ENCODE peak calls at places on chromosomes 13 and 19, in five cellular contexts. F, Z, J, O and B are unnamed samples.

GRCh38 chr19:31611348-31611877 is 262.2 kb upstream of the TSHZ3 start:
- DNase-seq in F (no peak), Z (no peak), J (no peak), O (no peak), B (no peak)

GRCh38 chr13:64925727-64926126 is 2304.4 kb downstream of the PCDH9 start:
- DNase-seq in F (no peak), Z (no peak), J (no peak), O (no peak), B (no peak)

GRCh38 chr19:7908742-7909461 is 5.2 kb downstream of the MAP2K7 start:
- DNase-seq in F (no peak), Z (no peak), J (no peak), O (no peak), B (no peak)

GRCh38 chr13:44576396-44577235 is 486 bp upstream of the TSC22D1 start:
- DNase-seq in F (peak; percentile 17), Z (peak; percentile 47), J (peak; percentile 34), O (no peak), B (no peak)

GRCh38 chr19:58516246-58516836 is 3.3 kb downstream of the ZBTB45 start:
- DNase-seq in F (no peak), Z (no peak), J (no peak), O (no peak), B (no peak)

GRCh38 chr13:113338451-113338850 is 25.5 kb downstream of the GRTP1 start:
- DNase-seq in F (no peak), Z (no peak), J (no peak), O (no peak), B (no peak)

GRCh38 chr19:18291590-18292459 is 10.4 kb upstream of the JUND start:
- DNase-seq in F (peak; percentile 93), Z (peak; percentile 90), J (peak; percentile 82), O (no peak), B (peak; percentile 96)

GRCh38 chr13:52650731-52651130 is 1.9 kb upstream of the SUGT1 start:
- DNase-seq in F (no peak), Z (no peak), J (no peak), O (no peak), B (no peak)

GRCh38 chr19:13149628-13150186 is 468 bp downstream of the STX10 start:
- DNase-seq in F (peak; percentile 45), Z (peak; percentile 77), J (peak; percentile 54), O (no peak), B (peak; percentile 53)

GRCh38 chr19:2394669-2395292 is 32.6 kb downstream of the TIMM13 start:
- DNase-seq in F (peak; percentile 17), Z (peak; percentile 71), J (peak; percentile 47), O (peak; percentile 38), B (no peak)

GRCh38 chr19:54030895-54031586 is 32.7 kb downstream of the VSTM1 start:
- DNase-seq in F (no peak), Z (no peak), J (no peak), O (no peak), B (no peak)

GRCh38 chr19:47005164-47005641 is 14.4 kb upstream of the NPAS1 start:
- DNase-seq in F (no peak), Z (no peak), J (no peak), O (no peak), B (no peak)

GRCh38 chr13:52411629-52412028 is 5.7 kb upstream of the THSD1 start:
- DNase-seq in F (no peak), Z (no peak), J (peak; percentile 38), O (peak; percentile 16), B (peak; percentile 35)